ENCODE peak calls at places on chromosomes 1 and 21, in five cellular contexts. One of them, this sample, is unnamed. For H3K4me1, the result is how much of the 10 kb centered on the place peaks cover.

GRCh38 chr1:10629816-10630571 is 155.2 kb downstream of the PEX14 start:
- DNase-seq in H9: no peak
- DNase-seq in trophoblast cell: no peak
- DNase-seq in mesenchymal stem cell: no peak
- DNase-seq in H1: no peak
- DNase-seq in this sample: no peak

GRCh38 chr1:117605164-117605810 is 561 bp upstream of the TENT5C start:
- DNase-seq in H9: no peak
- DNase-seq in trophoblast cell: peak
- DNase-seq in mesenchymal stem cell: no peak
- DNase-seq in H1: no peak
- DNase-seq in this sample: no peak

GRCh38 chr1:114002492-114003290 is 23.4 kb downstream of the OLFML3 start:
- DNase-seq in H9: peak
- DNase-seq in trophoblast cell: peak
- DNase-seq in mesenchymal stem cell: peak
- DNase-seq in H1: no peak
- DNase-seq in this sample: no peak

GRCh38 chr1:45887156-45887842 is 83.9 kb downstream of the MAST2 start:
- DNase-seq in H9: no peak
- DNase-seq in trophoblast cell: no peak
- DNase-seq in mesenchymal stem cell: no peak
- DNase-seq in H1: no peak
- DNase-seq in this sample: no peak

GRCh38 chr1:5992814-5993552 is 758 bp upstream of the NPHP4 start:
- DNase-seq in H9: no peak
- DNase-seq in trophoblast cell: no peak
- DNase-seq in mesenchymal stem cell: peak
- DNase-seq in H1: no peak
- DNase-seq in this sample: no peak

GRCh38 chr1:2044510-2045319 is 5.5 kb upstream of the PRKCZ start:
- DNase-seq in H9: peak
- DNase-seq in trophoblast cell: peak
- DNase-seq in mesenchymal stem cell: peak
- DNase-seq in H1: no peak
- DNase-seq in this sample: peak

GRCh38 chr1:10696977-10697376 is 99.5 kb downstream of the CASZ1 start:
- DNase-seq in H9: no peak
- DNase-seq in trophoblast cell: no peak
- DNase-seq in mesenchymal stem cell: peak
- DNase-seq in H1: no peak
- DNase-seq in this sample: no peak

GRCh38 chr1:23592209-23592905 is 33.1 kb upstream of the ID3 start:
- DNase-seq in H9: no peak
- DNase-seq in trophoblast cell: peak
- DNase-seq in mesenchymal stem cell: no peak
- DNase-seq in H1: no peak
- DNase-seq in this sample: no peak

GRCh38 chr1:219900201-219900600 is 28.2 kb downstream of the SLC30A10 start:
- DNase-seq in H9: no peak
- DNase-seq in trophoblast cell: no peak
- DNase-seq in mesenchymal stem cell: no peak
- DNase-seq in H1: no peak
- DNase-seq in this sample: no peak

GRCh38 chr21:32426592-32427051 is 14.1 kb downstream of the EVA1C start:
- DNase-seq in H9: no peak
- DNase-seq in trophoblast cell: peak
- DNase-seq in mesenchymal stem cell: no peak
- DNase-seq in H1: no peak
- DNase-seq in this sample: no peak

GRCh38 chr1:20988030-20988825 is 188.5 kb downstream of the EIF4G3 start:
- DNase-seq in H9: no peak
- DNase-seq in trophoblast cell: no peak
- DNase-seq in mesenchymal stem cell: peak
- DNase-seq in H1: no peak
- DNase-seq in this sample: no peak

GRCh38 chr1:234776875-234777849 is 167.2 kb upstream of the IRF2BP2 start:
- DNase-seq in H9: no peak
- DNase-seq in trophoblast cell: peak
- DNase-seq in mesenchymal stem cell: no peak
- DNase-seq in H1: no peak
- DNase-seq in this sample: no peak

GRCh38 chr1:248828845-248829244 is 3.1 kb upstream of the SH3BP5L start:
- DNase-seq in H9: no peak
- DNase-seq in trophoblast cell: peak
- DNase-seq in mesenchymal stem cell: peak
- DNase-seq in H1: no peak
- DNase-seq in this sample: no peak

GRCh38 chr1:235127774-235128452 is 724 bp downstream of the TOMM20 start:
- DNase-seq in H9: no peak
- DNase-seq in trophoblast cell: peak
- DNase-seq in mesenchymal stem cell: peak
- DNase-seq in H1: no peak
- DNase-seq in this sample: no peak

GRCh38 chr1:85387781-85388180 is 77.2 kb downstream of the DDAH1 start:
- DNase-seq in H9: no peak
- DNase-seq in trophoblast cell: no peak
- DNase-seq in mesenchymal stem cell: no peak
- DNase-seq in H1: no peak
- DNase-seq in this sample: no peak

GRCh38 chr21:35924714-35925301 is 135.5 kb downstream of the SETD4 start:
- DNase-seq in H9: no peak
- DNase-seq in trophoblast cell: no peak
- DNase-seq in mesenchymal stem cell: peak
- DNase-seq in H1: no peak
- DNase-seq in this sample: no peak

GRCh38 chr21:29105218-29105617 is 25.2 kb upstream of the MAP3K7CL start:
- DNase-seq in H9: no peak
- DNase-seq in trophoblast cell: peak
- DNase-seq in mesenchymal stem cell: peak
- DNase-seq in H1: no peak
- DNase-seq in this sample: no peak

GRCh38 chr1:183264132-183264531 is 78.1 kb downstream of the LAMC2 start:
- DNase-seq in H9: no peak
- DNase-seq in trophoblast cell: no peak
- DNase-seq in mesenchymal stem cell: no peak
- DNase-seq in H1: no peak
- DNase-seq in this sample: no peak

GRCh38 chr1:15280416-15280815 is 33.4 kb downstream of the FHAD1 start:
- DNase-seq in H9: no peak
- DNase-seq in trophoblast cell: no peak
- DNase-seq in mesenchymal stem cell: no peak
- DNase-seq in H1: no peak
- DNase-seq in this sample: no peak

GRCh38 chr1:8439015-8439702 is 121.2 kb downstream of the SLC45A1 start:
- DNase-seq in H9: peak
- DNase-seq in trophoblast cell: peak
- DNase-seq in mesenchymal stem cell: peak
- DNase-seq in H1: no peak
- DNase-seq in this sample: no peak

GRCh38 chr1:113835686-113836290 is 23.5 kb upstream of the RSBN1 start:
- DNase-seq in H9: no peak
- DNase-seq in trophoblast cell: peak
- DNase-seq in mesenchymal stem cell: peak
- DNase-seq in H1: no peak
- DNase-seq in this sample: no peak

GRCh38 chr1:30649321-30649991 is 73.9 kb downstream of the MATN1 start:
- DNase-seq in H9: no peak
- DNase-seq in trophoblast cell: no peak
- DNase-seq in mesenchymal stem cell: no peak
- DNase-seq in H1: no peak
- DNase-seq in this sample: no peak

GRCh38 chr1:24925963-24926362 is 4.1 kb downstream of the RUNX3 start:
- DNase-seq in H9: no peak
- DNase-seq in trophoblast cell: no peak
- DNase-seq in mesenchymal stem cell: no peak
- DNase-seq in H1: no peak
- DNase-seq in this sample: peak

GRCh38 chr1:182575540-182576149 is 13.4 kb downstream of the RNASEL start:
- DNase-seq in H9: no peak
- DNase-seq in trophoblast cell: peak
- DNase-seq in mesenchymal stem cell: peak
- DNase-seq in H1: no peak
- DNase-seq in this sample: no peak

GRCh38 chr1:204079608-204079999 is 6.7 kb downstream of the SOX13 start:
- DNase-seq in H9: peak
- DNase-seq in trophoblast cell: no peak
- DNase-seq in mesenchymal stem cell: no peak
- DNase-seq in H1: no peak
- DNase-seq in this sample: no peak

GRCh38 chr1:30788580-30789387 is 31.2 kb upstream of the LAPTM5 start:
- DNase-seq in H9: no peak
- DNase-seq in trophoblast cell: no peak
- DNase-seq in mesenchymal stem cell: no peak
- DNase-seq in H1: no peak
- DNase-seq in this sample: no peak

GRCh38 chr1:9651565-9652378 is at the start of gene PIK3CD:
- DNase-seq in H9: peak
- DNase-seq in trophoblast cell: peak
- DNase-seq in mesenchymal stem cell: peak
- DNase-seq in H1: no peak
- DNase-seq in this sample: peak

GRCh38 chr1:202165942-202166843 is 5.8 kb upstream of the PTPN7 start:
- DNase-seq in H9: no peak
- DNase-seq in trophoblast cell: no peak
- DNase-seq in mesenchymal stem cell: no peak
- DNase-seq in H1: no peak
- DNase-seq in this sample: no peak
- H3K4me1 ChIP-seq in H9: under half
- H3K4me1 ChIP-seq in trophoblast cell: under half
- H3K4me1 ChIP-seq in mesenchymal stem cell: under half
- H3K4me1 ChIP-seq in H1: under half
- H3K4me1 ChIP-seq in this sample: under half

GRCh38 chr1:162543228-162543627 is 18.3 kb upstream of the UAP1 start:
- DNase-seq in H9: no peak
- DNase-seq in trophoblast cell: no peak
- DNase-seq in mesenchymal stem cell: no peak
- DNase-seq in H1: no peak
- DNase-seq in this sample: no peak
- H2BK120ac ChIP-seq in H9: no peak
- H2BK120ac ChIP-seq in trophoblast cell: no peak
- H2BK120ac ChIP-seq in mesenchymal stem cell: no peak
- H2BK120ac ChIP-seq in H1: no peak
- H2BK120ac ChIP-seq in this sample: no peak

DNA sequence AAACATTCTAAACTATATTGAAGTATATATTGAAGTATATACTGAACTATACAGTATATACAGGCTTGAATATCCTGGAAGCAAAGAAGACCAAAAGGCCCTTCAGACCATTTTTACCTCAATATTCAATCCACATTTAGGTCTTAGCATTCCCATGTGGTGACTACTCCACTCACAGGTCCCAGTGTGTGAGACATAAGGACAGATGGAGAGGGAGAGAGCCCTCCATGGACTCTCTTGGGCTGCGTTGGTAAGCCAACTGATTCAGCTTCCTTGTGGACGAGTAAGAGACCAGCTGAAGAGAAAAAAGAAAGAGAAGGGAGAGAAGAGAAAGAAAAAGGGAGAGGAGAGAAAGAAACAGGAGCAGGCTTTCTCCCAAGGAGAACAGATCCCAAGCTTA is 37.3 kb upstream of the ZRANB2 start:
- DNase-seq in H9: no peak
- DNase-seq in trophoblast cell: no peak
- DNase-seq in mesenchymal stem cell: no peak
- DNase-seq in H1: no peak
- DNase-seq in this sample: no peak
- H2BK12ac ChIP-seq in H9: no peak
- H2BK12ac ChIP-seq in trophoblast cell: no peak
- H2BK12ac ChIP-seq in mesenchymal stem cell: no peak
- H2BK12ac ChIP-seq in H1: no peak
- H2BK12ac ChIP-seq in this sample: no peak

DNA sequence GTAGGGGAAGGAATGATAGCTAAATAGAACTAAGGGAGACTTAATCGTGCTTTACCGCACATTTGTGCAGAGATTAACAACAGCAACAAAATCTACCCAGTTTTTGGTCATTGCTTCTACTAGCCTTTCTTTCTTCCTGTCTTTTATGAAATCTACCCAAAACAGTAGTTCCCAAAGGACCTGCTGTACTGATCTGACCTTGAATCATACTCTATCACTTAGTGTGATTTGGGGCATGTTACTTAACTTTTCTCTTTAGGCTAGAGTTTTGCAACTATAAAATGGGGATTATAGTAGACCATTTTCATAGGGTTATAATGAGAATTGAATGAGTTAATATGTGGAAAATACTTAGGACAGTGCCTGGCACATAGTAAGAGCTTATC is 30.5 kb upstream of the MACF1 start:
- DNase-seq in H9: no peak
- DNase-seq in trophoblast cell: no peak
- DNase-seq in mesenchymal stem cell: no peak
- DNase-seq in H1: no peak
- DNase-seq in this sample: no peak
- H3K4me1 ChIP-seq in H9: under half
- H3K4me1 ChIP-seq in trophoblast cell: under half
- H3K4me1 ChIP-seq in mesenchymal stem cell: under half
- H3K4me1 ChIP-seq in H1: under half
- H3K4me1 ChIP-seq in this sample: under half

GRCh38 chr1:77509051-77509492 is 173.4 kb downstream of the ZZZ3 start:
- DNase-seq in H9: no peak
- DNase-seq in trophoblast cell: no peak
- DNase-seq in mesenchymal stem cell: no peak
- DNase-seq in H1: no peak
- DNase-seq in this sample: no peak
- H2BK120ac ChIP-seq in H9: no peak
- H2BK120ac ChIP-seq in trophoblast cell: no peak
- H2BK120ac ChIP-seq in mesenchymal stem cell: no peak
- H2BK120ac ChIP-seq in H1: no peak
- H2BK120ac ChIP-seq in this sample: no peak